ENCODE peak calls at places on chromosomes 13 and 19, in four cellular contexts. A is IMR-90, S is GM12878, J is K562. M is an unnamed sample.

GRCh38 chr13:73449258-73449657 is 390.5 kb downstream of the KLF5 start:
- DNase-seq in A (peak; percentile 13), S (no peak), J (no peak), M (no peak)

GRCh38 chr19:13152854-13153626 is 2.8 kb downstream of the IER2 start:
- DNase-seq in A (peak; percentile 93), S (peak; percentile 83), J (peak; percentile 93), M (peak; percentile 94)

GRCh38 chr13:98990701-98991100 is 12.8 kb upstream of the DOCK9 start:
- DNase-seq in A (no peak), S (no peak), J (no peak), M (no peak)

GRCh38 chr13:94798738-94799137 is 86.4 kb upstream of the SOX21 start:
- DNase-seq in A (no peak), S (no peak), J (no peak), M (no peak)

GRCh38 chr13:110497003-110497402 is 64.5 kb downstream of the RAB20 start:
- DNase-seq in A (no peak), S (no peak), J (no peak), M (no peak)

GRCh38 chr19:808176-808741 is 11.0 kb downstream of the PTBP1 start:
- DNase-seq in A (no peak), S (no peak), J (no peak), M (no peak)

GRCh38 chr19:29771708-29772415 is 39.9 kb upstream of the CCNE1 start:
- DNase-seq in A (peak; percentile 37), S (no peak), J (peak; percentile 77), M (peak; percentile 38)

GRCh38 chr13:57418067-57418677 is 213.4 kb upstream of the PCDH17 start:
- DNase-seq in A (no peak), S (no peak), J (no peak), M (no peak)

GRCh38 chr19:55014714-55015113 is 23.4 kb downstream of the GP6 start:
- DNase-seq in A (no peak), S (no peak), J (no peak), M (peak; percentile 31)

GRCh38 chr19:45693168-45693788 is 812 bp downstream of the QPCTL start:
- DNase-seq in A (peak; percentile 57), S (no peak), J (peak; percentile 80), M (peak; percentile 65)

GRCh38 chr19:50759886-50760285 is 10.4 kb upstream of the GPR32 start:
- DNase-seq in A (peak; percentile 32), S (no peak), J (peak; percentile 79), M (peak; percentile 22)

GRCh38 chr13:32047796-32048195 is 16.2 kb downstream of the FRY start:
- DNase-seq in A (no peak), S (no peak), J (no peak), M (no peak)

GRCh38 chr19:41416194-41416674 is 10.9 kb downstream of the B3GNT8 start:
- DNase-seq in A (no peak), S (no peak), J (no peak), M (no peak)

GRCh38 chr13:65808061-65808460 is 1422.1 kb downstream of the PCDH9 start:
- DNase-seq in A (peak; percentile 49), S (no peak), J (no peak), M (no peak)

GRCh38 chr19:42303876-42304275 is 1.5 kb upstream of the PAFAH1B3 start:
- DNase-seq in A (no peak), S (no peak), J (no peak), M (no peak)

GRCh38 chr19:1091544-1092175 is 3.5 kb downstream of the POLR2E start:
- DNase-seq in A (no peak), S (no peak), J (no peak), M (no peak)

GRCh38 chr13:43959291-43959690 is 79.6 kb downstream of the LACC1 start:
- DNase-seq in A (no peak), S (no peak), J (no peak), M (no peak)

GRCh38 chr19:18744019-18744418 is 47.1 kb downstream of the COMP start:
- DNase-seq in A (no peak), S (no peak), J (no peak), M (no peak)

GRCh38 chr13:40292108-40292507 is 374.3 kb downstream of the FOXO1 start:
- DNase-seq in A (no peak), S (no peak), J (no peak), M (no peak)

GRCh38 chr19:53147645-53148044 is 11.2 kb downstream of the ZNF347 start:
- DNase-seq in A (no peak), S (no peak), J (no peak), M (no peak)

GRCh38 chr13:49527123-49527522 is 31.4 kb downstream of the PHF11 start:
- DNase-seq in A (no peak), S (no peak), J (no peak), M (no peak)

GRCh38 chr19:38362076-38362945 is 12.1 kb upstream of the PSMD8 start:
- DNase-seq in A (peak; percentile 49), S (no peak), J (peak; percentile 91), M (peak; percentile 55)

GRCh38 chr13:73835138-73835721 is 299.0 kb downstream of the KLF12 start:
- DNase-seq in A (peak; percentile 56), S (peak; percentile 30), J (peak; percentile 22), M (peak; percentile 55)

GRCh38 chr13:51804295-51805172 is 571 bp upstream of the DHRS12 start:
- DNase-seq in A (no peak), S (no peak), J (no peak), M (no peak)

GRCh38 chr19:49107625-49108459 is 6.3 kb upstream of the LIN7B start:
- DNase-seq in A (no peak), S (no peak), J (no peak), M (no peak)
- H3K36me3 ChIP-seq in A (peaks cover 61% of the 10 kb centered on the region), S (peaks cover 41% of the 10 kb centered on the region), J (peaks cover 71% of the 10 kb centered on the region), M (peaks cover 53% of the 10 kb centered on the region)

DNA sequence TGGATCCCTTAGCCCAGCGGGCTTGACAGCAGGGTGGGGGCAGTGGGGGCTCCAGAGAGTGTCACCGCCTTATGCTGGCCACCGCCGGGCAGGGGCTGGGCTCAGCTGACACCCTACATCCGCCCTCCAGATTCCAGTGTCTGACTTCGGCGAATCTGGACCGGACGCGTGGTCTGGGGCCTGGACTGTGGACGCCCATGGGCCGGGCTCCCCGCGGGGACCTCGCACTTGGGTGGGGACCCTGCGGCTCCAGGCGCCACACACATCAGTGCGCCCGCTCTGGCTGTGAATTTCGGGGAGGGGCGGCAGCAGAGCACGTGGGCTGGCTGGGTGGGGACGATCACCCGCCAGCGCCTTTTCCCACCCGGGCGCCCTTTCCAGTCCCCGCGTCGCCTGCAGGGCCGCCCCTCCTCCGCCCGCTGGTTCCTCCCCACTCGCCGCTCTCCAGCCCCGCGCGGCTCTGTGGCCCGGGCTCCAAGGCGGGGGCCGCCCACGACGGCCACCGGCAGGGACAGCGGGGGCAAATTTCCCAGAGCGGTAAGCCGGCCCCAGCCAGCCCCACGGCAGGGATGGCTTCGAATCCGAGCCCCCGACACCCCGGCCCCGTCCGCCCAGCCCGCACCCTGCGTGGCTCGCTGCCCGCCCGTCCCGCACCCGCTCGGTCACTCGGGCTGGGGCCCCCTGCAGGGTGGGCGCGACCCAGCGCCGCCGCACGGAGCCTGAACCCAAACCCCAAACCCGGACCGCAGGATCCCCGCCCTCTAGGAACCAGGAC is 23.3 kb upstream of the ZNF99 start:
- DNase-seq in A (no peak), S (no peak), J (no peak), M (no peak)
- TF ChIP-seq FOS in A (no peak), S (no peak), J (no peak), M (no peak)

GRCh38 chr19:40089462-40089861 is 1.3 kb downstream of the ZNF780A start:
- DNase-seq in A (peak; percentile 8), S (no peak), J (no peak), M (no peak)
- H3K9ac ChIP-seq in A (peak overlapping the region; percentile 54), S (no peak overlapping the region), J (peak overlapping the region; percentile 89), M (peak overlapping the region; percentile 23)

GRCh38 chr19:49687150-49687549 is 2.2 kb upstream of the ADM5 start:
- DNase-seq in A (no peak), S (no peak), J (no peak), M (no peak)

GRCh38 chr19:49685845-49686332 is 3.5 kb upstream of the ADM5 start:
- DNase-seq in A (no peak), S (no peak), J (no peak), M (no peak)

GRCh38 chr19:49684983-49685553 is 4.3 kb upstream of the ADM5 start:
- DNase-seq in A (no peak), S (no peak), J (no peak), M (no peak)

GRCh38 chr19:49687566-49688316 is 1.7 kb upstream of the ADM5 start:
- DNase-seq in A (no peak), S (no peak), J (no peak), M (peak; percentile 51)

DNA sequence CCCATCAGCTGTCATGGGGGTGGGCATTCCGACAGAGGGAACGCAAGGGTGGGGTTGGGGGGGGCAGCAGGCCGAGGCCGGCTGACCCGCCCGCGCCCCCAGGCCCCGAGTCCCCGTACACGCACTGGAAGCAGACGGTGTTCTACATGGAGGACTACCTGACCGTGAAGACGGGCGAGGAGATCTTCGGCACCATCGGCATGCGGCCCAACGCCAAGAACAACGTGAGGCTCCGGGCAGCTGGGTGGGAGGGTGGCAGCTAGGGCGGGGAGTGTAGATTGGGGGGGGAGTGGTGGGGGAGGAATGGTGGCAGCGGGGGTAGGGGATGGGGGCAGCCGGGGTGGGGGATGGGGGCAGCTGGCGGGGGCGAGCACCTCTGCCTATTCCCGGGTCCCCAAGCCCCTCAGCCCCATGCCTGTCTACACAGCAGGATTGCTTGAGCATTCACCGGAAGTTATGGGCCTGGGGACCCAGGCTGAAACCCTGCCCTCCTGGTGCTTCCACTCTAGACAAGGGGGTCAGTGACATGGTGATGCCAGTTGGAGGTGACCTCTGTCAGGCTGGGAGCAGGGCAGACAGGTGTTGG is 2.8 kb upstream of the ADM5 start:
- DNase-seq in A (no peak), S (no peak), J (no peak), M (no peak)
- H3K36me3 ChIP-seq in A (peaks cover 49% of the 10 kb centered on the region), S (peaks cover 45% of the 10 kb centered on the region), J (peaks cover 78% of the 10 kb centered on the region), M (peaks cover 34% of the 10 kb centered on the region)

GRCh38 chr19:2962018-2962670 is 15.2 kb upstream of the TLE6 start:
- DNase-seq in A (peak; percentile 89), S (peak; percentile 65), J (peak; percentile 66), M (peak; percentile 89)
- TF ChIP-seq FOS in A (peak; percentile 61), S (no peak), J (no peak), M (no peak)